ENCODE peak calls at places on chromosomes 3 and 15, in seven cellular contexts. C, J, Q, F, L, U and R are unnamed samples.
A peak's percentile ranks its signal among the peaks of the same experiment; 100 is the strongest.

GRCh38 chr15:57703387-57703786 is 3.1 kb upstream of the POLR2M start:
- DNase-seq in C (no peak), J (no peak), Q (no peak), F (no peak), L (no peak), U (no peak), R (no peak)

GRCh38 chr15:80958818-80959495 is 30.7 kb downstream of the MESD start:
- DNase-seq in C (no peak), J (no peak), Q (no peak), F (no peak), L (no peak), U (no peak), R (no peak)

GRCh38 chr15:60395276-60396011 is 2.3 kb downstream of the ANXA2 start:
- DNase-seq in C (no peak), J (no peak), Q (no peak), F (no peak), L (no peak), U (no peak), R (no peak)

GRCh38 chr15:77975332-77976119 is 102.0 kb downstream of the TBC1D2B start:
- DNase-seq in C (peak; percentile 72), J (peak; percentile 41), Q (no peak), F (no peak), L (no peak), U (peak; percentile 44), R (no peak)

GRCh38 chr3:177299250-177299649 is 102.0 kb upstream of the TBL1XR1 start:
- DNase-seq in C (no peak), J (no peak), Q (no peak), F (no peak), L (no peak), U (no peak), R (no peak)

GRCh38 chr3:14231145-14231990 is 52.8 kb downstream of the LSM3 start:
- DNase-seq in C (no peak), J (no peak), Q (no peak), F (no peak), L (no peak), U (no peak), R (no peak)

GRCh38 chr15:46127361-46127874 is 492.6 kb downstream of the SQOR start:
- DNase-seq in C (no peak), J (no peak), Q (no peak), F (no peak), L (no peak), U (no peak), R (no peak)

GRCh38 chr3:22714758-22715157 is 488.4 kb upstream of the UBE2E2 start:
- DNase-seq in C (no peak), J (no peak), Q (no peak), F (no peak), L (no peak), U (no peak), R (no peak)

GRCh38 chr3:180246688-180247195 is 210.0 kb upstream of the PEX5L start:
- DNase-seq in C (no peak), J (no peak), Q (no peak), F (no peak), L (no peak), U (no peak), R (no peak)

DNA sequence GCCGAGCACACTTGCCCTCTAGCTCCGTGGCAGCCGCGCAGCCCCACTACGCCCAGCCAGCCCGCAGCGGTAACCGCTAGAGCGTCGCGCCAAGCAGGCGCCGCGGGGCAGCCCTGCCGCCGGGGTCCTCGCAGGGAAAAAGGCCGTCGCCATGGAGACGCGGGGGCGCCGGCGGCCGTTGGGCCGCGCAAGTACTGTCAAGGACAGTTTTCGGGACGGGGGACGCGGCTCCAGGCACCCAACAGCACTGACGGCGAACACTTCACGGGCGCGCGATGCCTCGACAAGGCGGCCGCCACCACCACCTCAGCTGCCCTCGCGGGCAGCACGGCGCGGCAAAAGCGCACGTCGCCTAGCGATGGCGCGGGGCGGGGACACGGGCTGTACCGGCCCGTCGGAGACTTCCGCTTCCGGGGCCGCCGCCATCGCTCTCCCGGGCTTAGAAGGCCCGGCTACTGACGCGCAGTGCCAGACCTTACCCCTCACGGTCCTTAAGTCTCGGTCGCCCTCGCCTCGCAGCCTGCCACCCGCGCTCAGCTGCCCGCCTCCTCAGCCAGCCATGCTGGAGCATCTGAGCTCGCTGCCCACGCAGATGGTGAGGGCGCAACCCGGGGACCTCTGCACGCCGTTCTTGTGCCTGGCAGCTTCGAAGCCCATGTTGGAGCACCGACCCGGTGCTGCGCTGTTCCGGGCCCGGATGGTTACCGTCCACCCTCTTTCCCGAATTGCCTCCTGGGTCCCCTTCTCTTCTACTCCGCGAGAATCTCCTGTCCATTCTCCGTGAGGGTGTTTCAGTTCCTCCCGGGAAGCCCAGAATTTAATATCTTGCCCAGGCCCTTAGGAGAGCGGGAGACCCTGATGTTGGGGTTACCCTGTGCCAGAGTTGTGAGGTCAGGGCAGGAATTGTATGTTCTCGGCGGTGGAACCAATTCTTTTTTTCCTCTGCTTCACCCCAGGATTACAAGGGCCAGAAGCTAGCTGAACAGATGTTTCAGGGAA is at the start of the genes GLT8D1 and SPCS1:
- DNase-seq in C (peak; percentile 97), J (peak; percentile 98), Q (peak; percentile 86), F (peak; percentile 59), L (peak; percentile 86), U (peak; percentile 92), R (peak; percentile 88)
- TF ChIP-seq POLR2A in C (peak; percentile 87), J (peak; percentile 53), Q (peak; percentile 71), F (peak; percentile 23), L (peak; percentile 54), U (peak; percentile 63), R (peak; percentile 81)

GRCh38 chr3:141933421-141934300 is 57.2 kb downstream of the ATP1B3 start:
- DNase-seq in C (no peak), J (no peak), Q (no peak), F (no peak), L (no peak), U (no peak), R (no peak)

GRCh38 chr3:141930801-141931200 is 54.4 kb downstream of the ATP1B3 start:
- DNase-seq in C (no peak), J (no peak), Q (no peak), F (no peak), L (peak; percentile 4), U (no peak), R (no peak)

GRCh38 chr3:141929341-141929995 is 53.0 kb downstream of the ATP1B3 start:
- DNase-seq in C (no peak), J (no peak), Q (no peak), F (no peak), L (no peak), U (no peak), R (no peak)

GRCh38 chr3:141926929-141927328 is 50.5 kb downstream of the ATP1B3 start:
- DNase-seq in C (no peak), J (no peak), Q (no peak), F (no peak), L (no peak), U (peak; percentile 67), R (no peak)

GRCh38 chr3:141928626-141929270 is 52.3 kb downstream of the ATP1B3 start:
- DNase-seq in C (no peak), J (no peak), Q (no peak), F (no peak), L (peak; percentile 4), U (no peak), R (no peak)
- TF ChIP-seq POLR2A in C (no peak), J (no peak), Q (no peak), F (no peak), L (no peak), U (no peak), R (no peak)

GRCh38 chr3:112117826-112118571 is 15.0 kb downstream of the GCSAM start:
- DNase-seq in C (no peak), J (peak; percentile 80), Q (peak; percentile 24), F (no peak), L (peak; percentile 27), U (no peak), R (no peak)
- TF ChIP-seq POLR2A in C (no peak), J (no peak), Q (no peak), F (no peak), L (no peak), U (no peak), R (no peak)

GRCh38 chr3:25397150-25397549 is 30.9 kb upstream of the RARB start:
- DNase-seq in C (no peak), J (no peak), Q (no peak), F (no peak), L (no peak), U (no peak), R (no peak)
- TF ChIP-seq POLR2A in C (no peak), J (no peak), Q (no peak), F (no peak), L (no peak), U (no peak), R (no peak)